ENCODE peak calls at places on chromosomes 11 and 22, in five cellular contexts. G is H9; S is CD4-positive, alpha-beta T cell; Q is body of pancreas; E is WERI-Rb-1. F is an unnamed sample. For H3K27me3, the result is how much of the 10 kb centered on the place peaks cover.

GRCh38 chr11:23336961-23337360 is 476.7 kb upstream of the CCDC179 start:
- DNase-seq in Q (no peak), G (no peak), S (no peak), E (no peak), F (no peak)

GRCh38 chr22:33099593-33099992 is 41.4 kb upstream of the SYN3 start:
- DNase-seq in S (no peak), G (no peak), E (no peak), Q (no peak), F (no peak)

GRCh38 chr22:17104336-17104935 is 16.7 kb downstream of the TMEM121B start:
- DNase-seq in Q (no peak), S (no peak), G (no peak), E (no peak), F (no peak)

GRCh38 chr11:107898270-107898669 is 30.0 kb upstream of the RAB39A start:
- DNase-seq in Q (no peak), E (peak), G (no peak), S (no peak), F (no peak)

GRCh38 chr11:92425127-92425526 is 200.5 kb downstream of the FAT3 start:
- DNase-seq in E (no peak), S (no peak), Q (no peak), G (no peak), F (no peak)

GRCh38 chr22:39431216-39431801 is 25.5 kb upstream of the MGAT3 start:
- DNase-seq in Q (no peak), S (no peak), E (no peak), G (no peak), F (no peak)

GRCh38 chr11:44737686-44738085 is 10.9 kb downstream of the TSPAN18 start:
- DNase-seq in G (no peak), Q (no peak), S (no peak), E (no peak), F (no peak)

GRCh38 chr22:42743501-42743991 is 22.9 kb upstream of the A4GALT start:
- DNase-seq in E (no peak), S (no peak), Q (peak), G (no peak), F (peak)

GRCh38 chr11:133171374-133171773 is 360.9 kb downstream of the OPCML start:
- DNase-seq in Q (no peak), S (no peak), G (no peak), E (no peak), F (no peak)

GRCh38 chr11:1153105-1153950 is 4.4 kb upstream of the MUC5AC start:
- DNase-seq in G (peak), S (no peak), Q (no peak), E (peak), F (peak)

GRCh38 chr11:1233351-1234053 is 10.6 kb downstream of the MUC5B start:
- DNase-seq in E (peak), S (no peak), Q (peak), G (peak), F (no peak)

GRCh38 chr11:77250881-77251640 is 50.4 kb downstream of the GDPD4 start:
- DNase-seq in G (no peak), S (no peak), Q (no peak), E (no peak), F (no peak)

GRCh38 chr11:80595011-80595410 is 1154.2 kb upstream of the TENM4 start:
- DNase-seq in E (no peak), Q (no peak), S (no peak), G (no peak), F (no peak)

GRCh38 chr22:37630839-37631435 is 8.5 kb upstream of the SH3BP1 start:
- DNase-seq in G (no peak), S (no peak), E (no peak), Q (no peak), F (no peak)

GRCh38 chr11:64894070-64894811 is 15.8 kb upstream of the EHD1 start:
- DNase-seq in S (peak), G (peak), Q (peak), E (peak), F (peak)

GRCh38 chr11:117384045-117384444 is 56.4 kb downstream of the CEP164 start:
- DNase-seq in S (no peak), E (no peak), Q (no peak), G (no peak), F (no peak)

GRCh38 chr11:68313574-68314202 is 1.3 kb downstream of the LRP5 start:
- DNase-seq in S (no peak), Q (peak), G (peak), E (no peak), F (no peak)

GRCh38 chr11:2521681-2522630 is 77.1 kb downstream of the KCNQ1 start:
- DNase-seq in G (peak), Q (peak), E (peak), S (no peak), F (peak)

GRCh38 chr11:118834428-118835028 is 43.6 kb upstream of the DDX6 start:
- DNase-seq in Q (no peak), S (no peak), E (no peak), G (no peak), F (no peak)

GRCh38 chr11:65927904-65928397 is 8.7 kb downstream of the DRAP1 start:
- DNase-seq in G (no peak), E (no peak), S (peak), Q (no peak), F (no peak)

GRCh38 chr11:67281552-67282150 is 7.5 kb upstream of the ANKRD13D start:
- DNase-seq in G (no peak), S (no peak), Q (peak), E (no peak), F (no peak)

GRCh38 chr11:83437939-83438338 is 151.8 kb upstream of the CCDC90B start:
- DNase-seq in E (no peak), G (no peak), Q (no peak), S (no peak), F (no peak)

GRCh38 chr11:128680906-128681305 is 13.0 kb upstream of the FLI1 start:
- DNase-seq in G (no peak), Q (no peak), E (no peak), S (no peak), F (no peak)

DNA sequence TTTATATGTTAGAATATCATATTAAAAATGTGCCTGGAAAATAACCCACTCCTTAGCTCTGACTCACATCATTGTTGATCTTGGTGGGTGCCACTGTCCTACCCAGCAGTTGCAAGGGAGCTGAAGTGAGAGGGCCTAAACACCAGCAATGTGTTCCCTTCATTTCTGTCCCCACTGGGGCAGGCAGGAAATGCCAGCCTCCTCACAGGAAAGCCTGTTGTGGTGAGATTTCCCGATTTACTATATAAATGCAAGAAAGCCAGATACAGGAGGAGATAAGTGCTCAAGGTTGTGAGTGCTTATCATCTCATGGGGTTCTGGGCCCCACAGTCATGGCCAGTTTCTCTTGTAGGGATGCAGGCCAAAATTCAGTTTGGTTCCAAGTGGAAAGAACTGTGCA is 15.9 kb upstream of the FLI1 start:
- DNase-seq in G (no peak), Q (no peak), E (no peak), S (no peak), F (no peak)
- H3K27ac ChIP-seq in G (no peak), Q (no peak), E (no peak), S (no peak), F (no peak)

GRCh38 chr11:46916251-46916650 is 2.1 kb downstream of the LRP4 start:
- DNase-seq in Q (no peak), G (no peak), S (no peak), E (no peak), F (no peak)

GRCh38 chr11:46913484-46913883 is 4.9 kb downstream of the LRP4 start:
- DNase-seq in G (no peak), Q (no peak), E (no peak), S (no peak), F (no peak)

GRCh38 chr11:46916669-46917108 is 1.7 kb downstream of the LRP4 start:
- DNase-seq in S (no peak), Q (peak), E (peak), G (peak), F (peak)

GRCh38 chr11:46914363-46914762 is 4.0 kb downstream of the LRP4 start:
- DNase-seq in E (peak), S (no peak), Q (no peak), G (no peak), F (no peak)

DNA sequence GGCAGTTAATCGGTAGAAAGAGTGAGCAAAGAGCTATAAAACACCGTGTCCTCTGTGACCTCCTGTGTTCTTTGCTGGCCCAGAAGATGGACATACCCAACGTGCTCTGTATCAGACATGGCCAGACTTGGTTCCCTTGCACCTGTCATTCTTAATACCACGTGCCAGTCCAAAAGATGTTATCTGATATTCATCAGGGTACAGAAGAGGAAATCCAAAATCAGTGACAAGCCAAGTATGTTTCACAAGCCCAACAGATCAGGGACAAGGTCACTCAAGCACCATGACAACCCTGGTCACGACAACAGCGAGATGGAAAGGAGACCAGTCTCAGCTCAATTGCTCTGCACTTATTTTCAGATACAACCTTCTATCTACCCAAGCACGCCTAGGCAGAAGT is 3.4 kb downstream of the LRP4 start:
- DNase-seq in Q (no peak), E (no peak), S (no peak), G (no peak), F (no peak)
- H3K27me3 ChIP-seq in Q (under half), E (under half), S (half or more), G (under half), F (under half)

GRCh38 chr22:44365196-44365802 is 52.5 kb upstream of the SHISAL1 start:
- DNase-seq in S (no peak), G (no peak), E (no peak), Q (no peak), F (no peak)

GRCh38 chr22:44363214-44363979 is 50.6 kb upstream of the SHISAL1 start:
- DNase-seq in Q (peak), E (no peak), S (no peak), G (no peak), F (peak)

GRCh38 chr22:44363980-44364749 is 51.4 kb upstream of the SHISAL1 start:
- DNase-seq in Q (no peak), S (no peak), E (no peak), G (no peak), F (no peak)

GRCh38 chr22:44365832-44366231 is 53.1 kb upstream of the SHISAL1 start:
- DNase-seq in Q (no peak), G (no peak), E (no peak), S (no peak), F (no peak)

GRCh38 chr22:44364750-44365118 is 52.0 kb upstream of the SHISAL1 start:
- DNase-seq in Q (no peak), E (no peak), S (no peak), G (no peak), F (no peak)
- H3K27ac ChIP-seq in Q (no peak), E (no peak), S (no peak), G (no peak), F (no peak)

GRCh38 chr22:49281467-49282340 is 546.0 kb downstream of the BRD1 start:
- DNase-seq in S (no peak), E (no peak), G (no peak), Q (no peak), F (no peak)

GRCh38 chr22:49286236-49286760 is 541.4 kb downstream of the BRD1 start:
- DNase-seq in E (no peak), G (no peak), Q (no peak), S (no peak), F (no peak)

GRCh38 chr22:49284389-49284788 is 543.3 kb downstream of the BRD1 start:
- DNase-seq in E (no peak), S (no peak), Q (no peak), G (no peak), F (no peak)

GRCh38 chr22:49284931-49285330 is 542.7 kb downstream of the BRD1 start:
- DNase-seq in Q (no peak), G (no peak), S (no peak), E (no peak), F (no peak)

DNA sequence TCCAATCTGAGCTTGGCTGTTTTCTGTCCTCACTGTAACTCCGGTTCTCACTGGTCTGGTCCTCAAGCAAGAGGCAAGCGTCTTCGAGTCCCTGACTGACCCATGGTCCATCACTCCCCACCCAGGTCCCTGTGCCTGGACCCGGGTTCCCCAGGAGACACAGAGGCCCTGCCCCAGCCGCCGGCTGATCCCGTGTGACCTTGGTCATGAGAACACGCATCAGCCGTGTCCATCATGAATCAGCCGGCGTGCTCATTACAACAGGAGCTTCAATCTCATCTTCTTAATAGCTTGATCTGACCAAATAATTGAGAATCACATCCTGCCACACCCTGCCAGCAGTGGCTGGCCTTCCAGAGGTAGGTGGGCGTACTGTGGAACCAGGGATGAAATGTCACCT is 545.1 kb downstream of the BRD1 start:
- DNase-seq in E (no peak), Q (no peak), G (no peak), S (no peak), F (no peak)
- H3K27me3 ChIP-seq in E (under half), Q (under half), G (under half), S (under half), F (under half)

GRCh38 chr22:31490496-31490925 is 869 bp upstream of the EIF4ENIF1 start:
- DNase-seq in E (peak), S (peak), G (peak), Q (peak), F (peak)
- H3K27ac ChIP-seq in E (peak), S (peak), G (no peak), Q (peak), F (peak)